ENCODE peak calls at places on chromosomes 5 and 9, in nine cellular contexts. D is H54, G is K562, E is transverse colon, B is heart left ventricle, M is uterus, H is IMR-90, Z is ovary, Q is A549. W is an unnamed sample.

GRCh38 chr9:112348257-112348992 is 15.0 kb upstream of the PTBP3 start:
- DNase-seq in B (peak), M (peak), D (peak), Q (peak), Z (peak), E (peak), G (no peak), H (peak), W (peak)

GRCh38 chr5:82332064-82332855 is 54.1 kb upstream of the RPS23 start:
- DNase-seq in H (no peak), Z (no peak), D (no peak), B (no peak), G (no peak), E (no peak), M (no peak), Q (no peak), W (no peak)

GRCh38 chr9:109907400-109907799 is 127.4 kb downstream of the PALM2AKAP2 start:
- DNase-seq in E (peak), Z (peak), B (no peak), Q (no peak), M (peak), G (no peak), D (no peak), H (no peak), W (no peak)

GRCh38 chr9:120477534-120478001 is 102.4 kb downstream of the CDK5RAP2 start:
- DNase-seq in Q (peak), M (no peak), E (peak), D (peak), G (peak), H (peak), B (no peak), Z (peak), W (peak)

GRCh38 chr5:132026516-132027008 is 15.1 kb upstream of the ACSL6 start:
- DNase-seq in H (no peak), Z (no peak), B (no peak), G (no peak), D (no peak), M (no peak), Q (no peak), E (no peak), W (no peak)

GRCh38 chr5:168985454-168985853 is 315.5 kb downstream of the SLIT3 start:
- DNase-seq in E (no peak), H (no peak), M (no peak), Q (no peak), Z (no peak), D (no peak), B (no peak), G (no peak), W (no peak)

GRCh38 chr5:122770479-122770878 is 4.4 kb upstream of the SNX2 start:
- DNase-seq in H (no peak), B (no peak), Z (no peak), G (peak), E (no peak), Q (no peak), M (no peak), D (no peak), W (peak)

GRCh38 chr5:163759000-163759730 is 253.7 kb downstream of the MAT2B start:
- DNase-seq in Z (no peak), E (no peak), M (no peak), B (no peak), H (no peak), D (no peak), G (no peak), Q (no peak), W (no peak)

GRCh38 chr9:106619211-106619610 is 243.8 kb upstream of the ZNF462 start:
- DNase-seq in M (no peak), Q (no peak), Z (no peak), E (no peak), G (no peak), D (no peak), H (peak), B (no peak), W (no peak)

GRCh38 chr5:4245511-4245910 is 649.9 kb downstream of the IRX1 start:
- DNase-seq in M (no peak), H (no peak), Q (no peak), Z (no peak), D (no peak), G (no peak), B (no peak), E (no peak), W (no peak)

GRCh38 chr9:129482521-129483466 is 138.1 kb downstream of the C9orf50 start:
- DNase-seq in D (no peak), Z (peak), Q (no peak), B (peak), H (peak), M (peak), E (peak), G (peak), W (peak)

GRCh38 chr9:129484325-129485000 is 136.4 kb downstream of the C9orf50 start:
- DNase-seq in D (no peak), E (no peak), G (no peak), B (no peak), Z (no peak), Q (no peak), M (no peak), H (no peak), W (no peak)

GRCh38 chr9:129481824-129482511 is 138.9 kb downstream of the C9orf50 start:
- DNase-seq in E (no peak), B (peak), G (no peak), Q (no peak), H (no peak), D (no peak), Z (peak), M (peak), W (no peak)

GRCh38 chr9:129485140-129485758 is 135.7 kb downstream of the C9orf50 start:
- DNase-seq in E (no peak), H (no peak), G (no peak), Q (no peak), Z (no peak), B (no peak), M (no peak), D (no peak), W (no peak)

DNA sequence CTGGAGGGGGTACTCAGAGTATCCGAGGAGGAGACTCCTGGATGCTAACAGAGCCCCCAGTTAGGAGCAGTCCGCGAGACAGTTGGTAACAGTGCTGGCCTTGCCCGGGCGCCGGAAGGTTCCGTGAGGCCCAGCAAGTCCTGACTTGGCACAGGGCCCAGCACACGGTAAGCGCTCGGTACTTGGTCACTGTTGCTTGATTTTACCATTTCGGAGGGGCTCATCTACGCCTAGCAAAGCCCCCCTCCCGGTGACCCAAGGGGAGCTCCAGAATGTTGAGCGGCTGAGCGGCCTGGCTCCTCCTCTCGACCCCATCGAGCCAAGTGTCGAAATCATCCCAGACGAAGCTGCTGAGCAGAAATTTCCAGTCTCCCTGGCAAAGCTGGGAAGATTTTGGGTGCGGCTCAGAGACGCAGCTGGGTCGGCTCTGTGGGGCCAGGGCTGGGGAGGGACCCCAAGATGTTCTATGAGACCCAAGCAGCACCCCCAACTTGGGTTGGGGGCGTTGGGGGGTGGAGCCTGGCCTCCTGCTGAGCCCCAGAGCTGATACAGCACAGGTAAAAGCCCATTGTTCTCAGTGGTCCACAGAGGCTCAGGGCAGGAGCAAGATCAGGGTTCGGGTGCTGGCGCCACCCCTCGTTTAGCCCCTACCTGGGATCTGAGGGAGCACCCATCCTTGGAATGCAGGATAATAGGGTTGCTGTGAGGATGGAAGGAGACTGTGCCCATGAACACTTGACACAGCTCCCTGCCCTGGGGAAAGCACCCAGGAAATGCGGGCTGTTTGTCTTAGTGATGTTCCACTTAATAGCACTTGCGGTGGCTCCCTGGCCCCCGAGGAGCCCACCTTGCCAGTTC is 137.2 kb downstream of the C9orf50 start:
- DNase-seq in M (peak), Q (peak), Z (peak), H (peak), D (no peak), E (peak), G (peak), B (peak), W (peak)
- TF ChIP-seq POLR2A in M (peak), Q (no peak), Z (peak), H (no peak), D (no peak), E (peak), G (no peak), B (no peak), W (no peak)

GRCh38 chr5:72184408-72184807 is 77.1 kb downstream of the MAP1B start:
- DNase-seq in D (no peak), Z (no peak), M (no peak), G (no peak), H (no peak), Q (no peak), B (no peak), E (no peak), W (no peak)
- TF ChIP-seq POLR2A in D (no peak), Z (no peak), M (no peak), G (no peak), H (no peak), Q (no peak), B (no peak), E (no peak), W (no peak)

GRCh38 chr9:87792831-87793288 is 66.9 kb downstream of the CTSL start:
- DNase-seq in H (peak), B (peak), Q (peak), D (peak), E (peak), M (peak), Z (peak), G (peak), W (peak)
- TF ChIP-seq POLR2A in H (no peak), B (no peak), Q (no peak), D (no peak), E (no peak), M (no peak), Z (no peak), G (peak), W (peak)

GRCh38 chr5:1800470-1801060 is 642 bp upstream of the NDUFS6 start:
- DNase-seq in G (no peak), B (no peak), M (no peak), D (no peak), Z (no peak), E (peak), H (no peak), Q (peak), W (no peak)

GRCh38 chr5:1803192-1803591 is 2.0 kb downstream of the NDUFS6 start:
- DNase-seq in E (no peak), Q (no peak), B (no peak), M (no peak), Z (no peak), D (no peak), G (no peak), H (no peak), W (no peak)

GRCh38 chr5:1799602-1800469 is at the start of gene MRPL36:
- DNase-seq in M (peak), B (peak), E (peak), H (peak), D (peak), G (peak), Z (peak), Q (peak), W (peak)

GRCh38 chr5:1801954-1802295 is 718 bp downstream of the NDUFS6 start:
- DNase-seq in H (no peak), Z (no peak), Q (peak), G (peak), B (no peak), M (no peak), E (no peak), D (no peak), W (no peak)

DNA sequence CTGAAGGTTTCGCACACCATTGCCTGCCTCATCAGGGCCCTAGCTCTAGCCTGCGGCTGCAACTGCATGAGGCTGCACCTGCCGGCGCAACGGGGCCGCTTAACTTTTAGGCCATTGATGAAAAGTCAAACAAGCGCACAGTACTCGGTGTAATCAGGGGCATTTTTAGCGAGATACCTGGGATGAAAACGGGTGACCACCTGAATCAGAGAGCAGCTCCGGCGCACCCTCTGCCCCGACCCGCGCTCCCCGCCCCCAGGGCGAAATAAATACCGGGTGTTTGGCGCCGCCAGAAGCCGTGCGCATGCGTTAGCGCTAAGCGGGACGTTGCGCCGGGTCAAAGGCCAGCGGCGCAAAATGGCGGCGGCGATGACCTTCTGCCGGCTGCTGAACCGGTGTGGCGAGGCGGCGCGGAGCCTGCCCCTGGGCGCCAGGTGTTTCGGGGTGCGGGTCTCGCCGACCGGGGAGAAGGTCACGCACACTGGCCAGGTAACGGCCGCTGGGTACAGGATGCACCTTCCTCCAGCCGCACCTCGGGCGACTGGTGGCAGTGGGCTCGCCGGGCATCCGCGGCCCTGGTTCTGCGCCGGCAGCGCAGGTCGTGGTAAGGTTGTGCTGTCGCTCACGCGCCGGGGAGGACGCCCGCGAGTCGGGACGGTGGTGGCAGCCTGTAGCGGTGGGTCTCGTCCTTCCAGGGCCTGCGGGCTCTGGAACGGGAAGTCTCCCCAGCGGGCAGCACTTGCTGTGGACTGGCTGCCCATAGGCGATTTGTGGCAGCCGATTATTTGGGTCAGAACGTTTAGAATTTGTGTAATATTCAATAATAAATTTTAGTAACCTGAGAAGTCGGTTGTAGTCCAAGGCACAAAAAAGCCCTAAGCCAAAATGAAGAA is at the start of gene NDUFS6:
- DNase-seq in Z (peak), M (peak), H (peak), G (peak), D (peak), E (peak), Q (peak), B (peak), W (peak)
- TF ChIP-seq POLR2A in Z (no peak), M (peak), H (no peak), G (peak), D (peak), E (peak), Q (peak), B (no peak), W (peak)

DNA sequence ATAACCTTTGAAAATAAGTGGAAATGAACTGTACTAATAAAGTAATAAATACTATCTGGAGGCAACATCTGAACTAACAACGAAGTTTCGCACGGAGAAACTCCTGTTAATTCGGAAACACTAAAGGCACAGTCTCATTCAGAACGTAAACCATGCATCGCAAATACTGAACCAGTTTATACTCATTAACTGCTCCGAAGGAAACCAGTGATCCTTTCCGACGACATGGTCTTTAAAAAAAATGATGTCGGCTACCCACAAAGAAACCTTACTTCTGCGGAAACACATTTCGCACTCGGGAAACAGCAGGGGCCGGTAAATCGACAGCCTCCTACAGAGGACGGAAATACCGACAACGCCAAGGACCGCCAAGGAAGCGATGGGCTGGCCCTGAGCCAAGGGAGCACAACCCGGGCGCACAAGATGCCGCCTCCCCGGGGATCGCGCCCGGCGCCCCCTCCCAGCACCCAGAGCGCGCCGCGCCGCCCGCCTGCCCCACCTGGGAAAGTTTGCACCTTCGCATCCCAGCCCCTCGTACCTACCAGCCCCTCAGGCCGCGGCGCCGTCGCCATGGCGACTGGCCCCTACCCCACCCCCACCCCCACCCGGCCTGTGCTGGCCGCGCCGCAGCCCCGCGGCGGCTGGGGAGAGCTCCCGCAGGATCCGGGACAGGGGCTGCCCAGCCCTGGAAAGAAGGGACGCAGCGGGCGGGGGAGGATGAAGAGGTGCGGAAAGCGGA is 732 bp downstream of the PRKAA1 start:
- DNase-seq in H (peak), G (peak), B (peak), Q (peak), E (peak), M (peak), Z (peak), D (peak), W (peak)
- TF ChIP-seq POLR2A in H (no peak), G (no peak), B (no peak), Q (no peak), E (no peak), M (no peak), Z (no peak), D (no peak), W (no peak)

GRCh38 chr5:179766726-179767455 is 26.9 kb upstream of the LTC4S start:
- DNase-seq in D (no peak), Z (no peak), M (no peak), H (no peak), E (no peak), B (no peak), Q (no peak), G (no peak), W (no peak)

GRCh38 chr5:179769796-179770195 is 24.0 kb upstream of the LTC4S start:
- DNase-seq in H (no peak), E (no peak), B (no peak), G (no peak), M (no peak), Z (no peak), D (no peak), Q (no peak), W (no peak)

GRCh38 chr5:179768326-179769085 is 25.3 kb upstream of the LTC4S start:
- DNase-seq in D (no peak), Z (no peak), M (no peak), E (no peak), H (no peak), G (peak), B (no peak), Q (no peak), W (no peak)

GRCh38 chr5:179771496-179771895 is 22.3 kb upstream of the LTC4S start:
- DNase-seq in Q (no peak), Z (no peak), G (no peak), H (no peak), M (no peak), B (no peak), E (no peak), D (no peak), W (no peak)

GRCh38 chr5:179769276-179769675 is 24.5 kb upstream of the LTC4S start:
- DNase-seq in G (no peak), Z (no peak), E (no peak), B (no peak), Q (no peak), M (no peak), D (no peak), H (no peak), W (no peak)
- TF ChIP-seq POLR2A in G (no peak), Z (no peak), E (no peak), B (no peak), Q (no peak), M (no peak), D (no peak), H (no peak), W (no peak)

GRCh38 chr9:133784731-133785561 is 46.8 kb upstream of the SARDH start:
- DNase-seq in E (no peak), B (peak), H (no peak), M (no peak), Z (no peak), D (no peak), G (no peak), Q (no peak), W (no peak)

GRCh38 chr9:133787749-133788015 is 49.5 kb upstream of the SARDH start:
- DNase-seq in G (peak), E (peak), Q (peak), D (peak), H (no peak), Z (no peak), B (peak), M (no peak), W (peak)

GRCh38 chr9:133786936-133787748 is 49.0 kb upstream of the SARDH start:
- DNase-seq in D (no peak), E (no peak), B (peak), Z (no peak), Q (no peak), H (no peak), M (no peak), G (no peak), W (no peak)

GRCh38 chr9:133785753-133786370 is 47.7 kb upstream of the SARDH start:
- DNase-seq in Q (no peak), Z (no peak), B (no peak), H (no peak), M (no peak), E (no peak), G (no peak), D (no peak), W (no peak)

GRCh38 chr9:133786371-133786753 is 48.2 kb upstream of the SARDH start:
- DNase-seq in E (peak), B (peak), Q (no peak), Z (no peak), M (no peak), H (no peak), D (no peak), G (no peak), W (no peak)
- TF ChIP-seq POLR2A in E (no peak), B (no peak), Q (no peak), Z (no peak), M (no peak), H (no peak), D (no peak), G (no peak), W (no peak)

W was measured in erythroblast.